ENCODE peak calls at places on chromosome 21, in eight cellular contexts. One of them, this sample, is unnamed.

GRCh38 chr21:46667735-46668380 is 32.4 kb downstream of the PRMT2 start:
- DNase-seq in WTC11: peak
- DNase-seq in pancreas: no peak
- DNase-seq in NCI-H460: peak
- DNase-seq in LoVo: peak
- DNase-seq in NCI-H146: peak
- DNase-seq in amniotic epithelial cell: peak
- DNase-seq in stimulated activated CD4-positive, alpha-beta T cell treated with anti-CD3 and anti-CD28 coated beads, TNF-alpha, amount 100 ng/mL, for 48 hours: no peak
- DNase-seq in this sample: peak

GRCh38 chr21:24895885-24896734 is 711.2 kb downstream of the MRPL39 start:
- DNase-seq in WTC11: peak
- DNase-seq in pancreas: no peak
- DNase-seq in NCI-H460: peak
- DNase-seq in LoVo: no peak
- DNase-seq in NCI-H146: peak
- DNase-seq in amniotic epithelial cell: no peak
- DNase-seq in stimulated activated CD4-positive, alpha-beta T cell treated with anti-CD3 and anti-CD28 coated beads, TNF-alpha, amount 100 ng/mL, for 48 hours: no peak
- DNase-seq in this sample: no peak

GRCh38 chr21:45324430-45325205 is 36.9 kb upstream of the POFUT2 start:
- DNase-seq in WTC11: no peak
- DNase-seq in pancreas: no peak
- DNase-seq in NCI-H460: no peak
- DNase-seq in LoVo: no peak
- DNase-seq in NCI-H146: no peak
- DNase-seq in amniotic epithelial cell: no peak
- DNase-seq in stimulated activated CD4-positive, alpha-beta T cell treated with anti-CD3 and anti-CD28 coated beads, TNF-alpha, amount 100 ng/mL, for 48 hours: no peak
- DNase-seq in this sample: no peak

GRCh38 chr21:41368361-41369104 is 6.7 kb downstream of the MX2 start:
- DNase-seq in WTC11: no peak
- DNase-seq in pancreas: no peak
- DNase-seq in NCI-H460: no peak
- DNase-seq in LoVo: no peak
- DNase-seq in NCI-H146: no peak
- DNase-seq in amniotic epithelial cell: no peak
- DNase-seq in stimulated activated CD4-positive, alpha-beta T cell treated with anti-CD3 and anti-CD28 coated beads, TNF-alpha, amount 100 ng/mL, for 48 hours: no peak
- DNase-seq in this sample: no peak

GRCh38 chr21:34526618-34527290 is 14.7 kb upstream of the KCNE1 start:
- DNase-seq in WTC11: peak
- DNase-seq in pancreas: peak
- DNase-seq in NCI-H460: peak
- DNase-seq in LoVo: peak
- DNase-seq in NCI-H146: peak
- DNase-seq in amniotic epithelial cell: peak
- DNase-seq in stimulated activated CD4-positive, alpha-beta T cell treated with anti-CD3 and anti-CD28 coated beads, TNF-alpha, amount 100 ng/mL, for 48 hours: peak
- DNase-seq in this sample: peak

GRCh38 chr21:37452222-37452621 is 85.6 kb downstream of the DYRK1A start:
- DNase-seq in WTC11: no peak
- DNase-seq in pancreas: no peak
- DNase-seq in NCI-H460: no peak
- DNase-seq in LoVo: no peak
- DNase-seq in NCI-H146: no peak
- DNase-seq in amniotic epithelial cell: peak
- DNase-seq in stimulated activated CD4-positive, alpha-beta T cell treated with anti-CD3 and anti-CD28 coated beads, TNF-alpha, amount 100 ng/mL, for 48 hours: no peak
- DNase-seq in this sample: no peak

GRCh38 chr21:38505654-38506523 is 7.6 kb upstream of the ERG start:
- DNase-seq in WTC11: no peak
- DNase-seq in pancreas: no peak
- DNase-seq in NCI-H460: peak
- DNase-seq in LoVo: peak
- DNase-seq in NCI-H146: peak
- DNase-seq in amniotic epithelial cell: peak
- DNase-seq in stimulated activated CD4-positive, alpha-beta T cell treated with anti-CD3 and anti-CD28 coated beads, TNF-alpha, amount 100 ng/mL, for 48 hours: no peak
- DNase-seq in this sample: peak

GRCh38 chr21:43939443-43940328 is 72.4 kb upstream of the TRAPPC10 start:
- DNase-seq in WTC11: no peak
- DNase-seq in pancreas: no peak
- DNase-seq in NCI-H460: no peak
- DNase-seq in LoVo: no peak
- DNase-seq in NCI-H146: no peak
- DNase-seq in amniotic epithelial cell: no peak
- DNase-seq in stimulated activated CD4-positive, alpha-beta T cell treated with anti-CD3 and anti-CD28 coated beads, TNF-alpha, amount 100 ng/mL, for 48 hours: no peak
- DNase-seq in this sample: no peak

GRCh38 chr21:38702196-38702595 is 103.5 kb upstream of the ETS2 start:
- DNase-seq in WTC11: no peak
- DNase-seq in pancreas: no peak
- DNase-seq in NCI-H460: no peak
- DNase-seq in LoVo: no peak
- DNase-seq in NCI-H146: no peak
- DNase-seq in amniotic epithelial cell: no peak
- DNase-seq in stimulated activated CD4-positive, alpha-beta T cell treated with anti-CD3 and anti-CD28 coated beads, TNF-alpha, amount 100 ng/mL, for 48 hours: no peak
- DNase-seq in this sample: no peak

GRCh38 chr21:31425158-31425557 is 81.1 kb upstream of the TIAM1 start:
- DNase-seq in WTC11: peak
- DNase-seq in pancreas: no peak
- DNase-seq in NCI-H460: no peak
- DNase-seq in LoVo: no peak
- DNase-seq in NCI-H146: no peak
- DNase-seq in amniotic epithelial cell: no peak
- DNase-seq in stimulated activated CD4-positive, alpha-beta T cell treated with anti-CD3 and anti-CD28 coated beads, TNF-alpha, amount 100 ng/mL, for 48 hours: no peak
- DNase-seq in this sample: no peak

GRCh38 chr21:45611296-45611695 is 32.2 kb upstream of the PCBP3 start:
- DNase-seq in WTC11: peak
- DNase-seq in pancreas: no peak
- DNase-seq in NCI-H460: no peak
- DNase-seq in LoVo: no peak
- DNase-seq in NCI-H146: no peak
- DNase-seq in amniotic epithelial cell: no peak
- DNase-seq in stimulated activated CD4-positive, alpha-beta T cell treated with anti-CD3 and anti-CD28 coated beads, TNF-alpha, amount 100 ng/mL, for 48 hours: no peak
- DNase-seq in this sample: no peak

GRCh38 chr21:26169061-26169610 is 1.4 kb downstream of the APP start:
- DNase-seq in WTC11: no peak
- DNase-seq in pancreas: no peak
- DNase-seq in NCI-H460: peak
- DNase-seq in LoVo: peak
- DNase-seq in NCI-H146: peak
- DNase-seq in amniotic epithelial cell: peak
- DNase-seq in stimulated activated CD4-positive, alpha-beta T cell treated with anti-CD3 and anti-CD28 coated beads, TNF-alpha, amount 100 ng/mL, for 48 hours: peak
- DNase-seq in this sample: peak

GRCh38 chr21:37230632-37231246 is 36.4 kb downstream of the VPS26C start:
- DNase-seq in WTC11: no peak
- DNase-seq in pancreas: no peak
- DNase-seq in NCI-H460: no peak
- DNase-seq in LoVo: no peak
- DNase-seq in NCI-H146: peak
- DNase-seq in amniotic epithelial cell: no peak
- DNase-seq in stimulated activated CD4-positive, alpha-beta T cell treated with anti-CD3 and anti-CD28 coated beads, TNF-alpha, amount 100 ng/mL, for 48 hours: no peak
- DNase-seq in this sample: no peak

GRCh38 chr21:18117116-18117515 is 127.5 kb upstream of the CHODL start:
- DNase-seq in WTC11: no peak
- DNase-seq in pancreas: no peak
- DNase-seq in NCI-H460: no peak
- DNase-seq in LoVo: no peak
- DNase-seq in NCI-H146: no peak
- DNase-seq in amniotic epithelial cell: no peak
- DNase-seq in stimulated activated CD4-positive, alpha-beta T cell treated with anti-CD3 and anti-CD28 coated beads, TNF-alpha, amount 100 ng/mL, for 48 hours: no peak
- DNase-seq in this sample: no peak

GRCh38 chr21:41706263-41706639 is 60.6 kb downstream of the RIPK4 start:
- DNase-seq in WTC11: no peak
- DNase-seq in pancreas: no peak
- DNase-seq in NCI-H460: no peak
- DNase-seq in LoVo: no peak
- DNase-seq in NCI-H146: no peak
- DNase-seq in amniotic epithelial cell: no peak
- DNase-seq in stimulated activated CD4-positive, alpha-beta T cell treated with anti-CD3 and anti-CD28 coated beads, TNF-alpha, amount 100 ng/mL, for 48 hours: no peak
- DNase-seq in this sample: no peak

GRCh38 chr21:43905726-43906455 is 40.9 kb downstream of the AGPAT3 start:
- DNase-seq in WTC11: no peak
- DNase-seq in pancreas: no peak
- DNase-seq in NCI-H460: no peak
- DNase-seq in LoVo: no peak
- DNase-seq in NCI-H146: no peak
- DNase-seq in amniotic epithelial cell: no peak
- DNase-seq in stimulated activated CD4-positive, alpha-beta T cell treated with anti-CD3 and anti-CD28 coated beads, TNF-alpha, amount 100 ng/mL, for 48 hours: no peak
- DNase-seq in this sample: no peak

GRCh38 chr21:27173052-27173451 is 206.2 kb upstream of the ADAMTS5 start:
- DNase-seq in WTC11: no peak
- DNase-seq in pancreas: no peak
- DNase-seq in NCI-H460: no peak
- DNase-seq in LoVo: no peak
- DNase-seq in NCI-H146: no peak
- DNase-seq in amniotic epithelial cell: no peak
- DNase-seq in stimulated activated CD4-positive, alpha-beta T cell treated with anti-CD3 and anti-CD28 coated beads, TNF-alpha, amount 100 ng/mL, for 48 hours: no peak
- DNase-seq in this sample: no peak

GRCh38 chr21:39120876-39121599 is 62.2 kb downstream of the PSMG1 start:
- DNase-seq in WTC11: peak
- DNase-seq in pancreas: no peak
- DNase-seq in NCI-H460: no peak
- DNase-seq in LoVo: no peak
- DNase-seq in NCI-H146: no peak
- DNase-seq in amniotic epithelial cell: no peak
- DNase-seq in stimulated activated CD4-positive, alpha-beta T cell treated with anti-CD3 and anti-CD28 coated beads, TNF-alpha, amount 100 ng/mL, for 48 hours: no peak
- DNase-seq in this sample: no peak

This sample was measured in HuH-7.